ENCODE peak calls at places on chromosomes 3 and 15, in four cellular contexts. One of them, this sample, is unnamed.

GRCh38 chr15:100011235-100011634 is 278.0 kb upstream of the LYSMD4 start:
- DNase-seq in stimulated activated CD8-positive, alpha-beta memory T cell treated with anti-CD3 and anti-CD28 coated beads, Interleukin-15, amount 100 ng/mL, for 24 hours: no peak
- DNase-seq in A673: no peak
- DNase-seq in T-helper 9 cell: no peak
- DNase-seq in this sample: no peak

GRCh38 chr3:147701195-147701594 is 292.0 kb downstream of the ZIC1 start:
- DNase-seq in stimulated activated CD8-positive, alpha-beta memory T cell treated with anti-CD3 and anti-CD28 coated beads, Interleukin-15, amount 100 ng/mL, for 24 hours: no peak
- DNase-seq in T-helper 9 cell: no peak
- DNase-seq in A673: no peak
- DNase-seq in this sample: no peak

GRCh38 chr3:38119248-38119544 is 17.7 kb downstream of the ACAA1 start:
- DNase-seq in T-helper 9 cell: no peak
- DNase-seq in A673: no peak
- DNase-seq in stimulated activated CD8-positive, alpha-beta memory T cell treated with anti-CD3 and anti-CD28 coated beads, Interleukin-15, amount 100 ng/mL, for 24 hours: no peak
- DNase-seq in this sample: no peak

GRCh38 chr15:47184405-47185221 is 532.7 kb upstream of the SEMA6D start:
- DNase-seq in stimulated activated CD8-positive, alpha-beta memory T cell treated with anti-CD3 and anti-CD28 coated beads, Interleukin-15, amount 100 ng/mL, for 24 hours: no peak
- DNase-seq in A673: peak
- DNase-seq in T-helper 9 cell: no peak
- DNase-seq in this sample: no peak

GRCh38 chr3:40452876-40453730 is 4.0 kb upstream of the RPL14 start:
- DNase-seq in A673: peak
- DNase-seq in stimulated activated CD8-positive, alpha-beta memory T cell treated with anti-CD3 and anti-CD28 coated beads, Interleukin-15, amount 100 ng/mL, for 24 hours: peak
- DNase-seq in T-helper 9 cell: peak
- DNase-seq in this sample: peak

GRCh38 chr3:10627884-10628572 is 122.6 kb upstream of the ATP2B2 start:
- DNase-seq in A673: no peak
- DNase-seq in stimulated activated CD8-positive, alpha-beta memory T cell treated with anti-CD3 and anti-CD28 coated beads, Interleukin-15, amount 100 ng/mL, for 24 hours: no peak
- DNase-seq in T-helper 9 cell: no peak
- DNase-seq in this sample: no peak

GRCh38 chr15:81002004-81002253 is 1.2 kb downstream of the TLNRD1 start:
- DNase-seq in A673: no peak
- DNase-seq in stimulated activated CD8-positive, alpha-beta memory T cell treated with anti-CD3 and anti-CD28 coated beads, Interleukin-15, amount 100 ng/mL, for 24 hours: no peak
- DNase-seq in T-helper 9 cell: no peak
- DNase-seq in this sample: no peak

GRCh38 chr3:6132684-6133432 is 728.1 kb upstream of the GRM7 start:
- DNase-seq in stimulated activated CD8-positive, alpha-beta memory T cell treated with anti-CD3 and anti-CD28 coated beads, Interleukin-15, amount 100 ng/mL, for 24 hours: no peak
- DNase-seq in A673: no peak
- DNase-seq in T-helper 9 cell: no peak
- DNase-seq in this sample: no peak

GRCh38 chr15:24956131-24956838 is 1.5 kb downstream of the SNRPN start:
- DNase-seq in stimulated activated CD8-positive, alpha-beta memory T cell treated with anti-CD3 and anti-CD28 coated beads, Interleukin-15, amount 100 ng/mL, for 24 hours: peak
- DNase-seq in T-helper 9 cell: peak
- DNase-seq in A673: peak
- DNase-seq in this sample: peak

GRCh38 chr3:127690823-127691452 is 18.2 kb downstream of the ABTB1 start:
- DNase-seq in T-helper 9 cell: no peak
- DNase-seq in stimulated activated CD8-positive, alpha-beta memory T cell treated with anti-CD3 and anti-CD28 coated beads, Interleukin-15, amount 100 ng/mL, for 24 hours: no peak
- DNase-seq in A673: peak
- DNase-seq in this sample: no peak

GRCh38 chr15:41483115-41483514 is 10.6 kb upstream of the ITPKA start:
- DNase-seq in T-helper 9 cell: peak
- DNase-seq in A673: no peak
- DNase-seq in stimulated activated CD8-positive, alpha-beta memory T cell treated with anti-CD3 and anti-CD28 coated beads, Interleukin-15, amount 100 ng/mL, for 24 hours: no peak
- DNase-seq in this sample: no peak

GRCh38 chr3:169241575-169241927 is 422.0 kb downstream of the MECOM start:
- DNase-seq in T-helper 9 cell: no peak
- DNase-seq in A673: peak
- DNase-seq in stimulated activated CD8-positive, alpha-beta memory T cell treated with anti-CD3 and anti-CD28 coated beads, Interleukin-15, amount 100 ng/mL, for 24 hours: no peak
- DNase-seq in this sample: no peak

GRCh38 chr15:35626531-35626930 is 80.6 kb upstream of the DPH6 start:
- DNase-seq in T-helper 9 cell: no peak
- DNase-seq in A673: no peak
- DNase-seq in stimulated activated CD8-positive, alpha-beta memory T cell treated with anti-CD3 and anti-CD28 coated beads, Interleukin-15, amount 100 ng/mL, for 24 hours: no peak
- DNase-seq in this sample: no peak

GRCh38 chr3:128095222-128095703 is 28.3 kb downstream of the RUVBL1 start:
- DNase-seq in T-helper 9 cell: peak
- DNase-seq in stimulated activated CD8-positive, alpha-beta memory T cell treated with anti-CD3 and anti-CD28 coated beads, Interleukin-15, amount 100 ng/mL, for 24 hours: peak
- DNase-seq in A673: peak
- DNase-seq in this sample: peak

GRCh38 chr15:64503197-64503596 is 42.8 kb downstream of the ZNF609 start:
- DNase-seq in T-helper 9 cell: no peak
- DNase-seq in A673: no peak
- DNase-seq in stimulated activated CD8-positive, alpha-beta memory T cell treated with anti-CD3 and anti-CD28 coated beads, Interleukin-15, amount 100 ng/mL, for 24 hours: no peak
- DNase-seq in this sample: no peak

GRCh38 chr15:58528197-58528870 is 96.5 kb downstream of the LIPC start:
- DNase-seq in stimulated activated CD8-positive, alpha-beta memory T cell treated with anti-CD3 and anti-CD28 coated beads, Interleukin-15, amount 100 ng/mL, for 24 hours: no peak
- DNase-seq in T-helper 9 cell: no peak
- DNase-seq in A673: no peak
- DNase-seq in this sample: no peak

GRCh38 chr3:2540115-2540514 is 441.4 kb downstream of the CNTN4 start:
- DNase-seq in stimulated activated CD8-positive, alpha-beta memory T cell treated with anti-CD3 and anti-CD28 coated beads, Interleukin-15, amount 100 ng/mL, for 24 hours: no peak
- DNase-seq in T-helper 9 cell: no peak
- DNase-seq in A673: peak
- DNase-seq in this sample: no peak

GRCh38 chr15:77001351-77001750 is 6.4 kb downstream of the PSTPIP1 start:
- DNase-seq in stimulated activated CD8-positive, alpha-beta memory T cell treated with anti-CD3 and anti-CD28 coated beads, Interleukin-15, amount 100 ng/mL, for 24 hours: no peak
- DNase-seq in A673: no peak
- DNase-seq in T-helper 9 cell: no peak
- DNase-seq in this sample: no peak

GRCh38 chr15:30859091-30859874 is 44.4 kb upstream of the FAN1 start:
- DNase-seq in stimulated activated CD8-positive, alpha-beta memory T cell treated with anti-CD3 and anti-CD28 coated beads, Interleukin-15, amount 100 ng/mL, for 24 hours: no peak
- DNase-seq in A673: peak
- DNase-seq in T-helper 9 cell: no peak
- DNase-seq in this sample: peak

GRCh38 chr15:94306700-94307650 is 75.6 kb downstream of the MCTP2 start:
- DNase-seq in T-helper 9 cell: no peak
- DNase-seq in stimulated activated CD8-positive, alpha-beta memory T cell treated with anti-CD3 and anti-CD28 coated beads, Interleukin-15, amount 100 ng/mL, for 24 hours: no peak
- DNase-seq in A673: no peak
- DNase-seq in this sample: no peak

GRCh38 chr3:25663324-25664065 is 1.2 kb downstream of the TOP2B start:
- DNase-seq in stimulated activated CD8-positive, alpha-beta memory T cell treated with anti-CD3 and anti-CD28 coated beads, Interleukin-15, amount 100 ng/mL, for 24 hours: no peak
- DNase-seq in T-helper 9 cell: peak
- DNase-seq in A673: peak
- DNase-seq in this sample: peak

GRCh38 chr15:60844431-60845174 is 365.7 kb upstream of the ICE2 start:
- DNase-seq in stimulated activated CD8-positive, alpha-beta memory T cell treated with anti-CD3 and anti-CD28 coated beads, Interleukin-15, amount 100 ng/mL, for 24 hours: no peak
- DNase-seq in A673: no peak
- DNase-seq in T-helper 9 cell: peak
- DNase-seq in this sample: peak

GRCh38 chr3:194328080-194328571 is 23.0 kb downstream of the CPN2 start:
- DNase-seq in stimulated activated CD8-positive, alpha-beta memory T cell treated with anti-CD3 and anti-CD28 coated beads, Interleukin-15, amount 100 ng/mL, for 24 hours: no peak
- DNase-seq in A673: peak
- DNase-seq in T-helper 9 cell: peak
- DNase-seq in this sample: no peak

GRCh38 chr3:177929310-177929709 is 606.9 kb upstream of the KCNMB2 start:
- DNase-seq in A673: no peak
- DNase-seq in stimulated activated CD8-positive, alpha-beta memory T cell treated with anti-CD3 and anti-CD28 coated beads, Interleukin-15, amount 100 ng/mL, for 24 hours: no peak
- DNase-seq in T-helper 9 cell: no peak
- DNase-seq in this sample: no peak

GRCh38 chr3:111152506-111152905 is 80.9 kb downstream of the NECTIN3 start:
- DNase-seq in T-helper 9 cell: no peak
- DNase-seq in stimulated activated CD8-positive, alpha-beta memory T cell treated with anti-CD3 and anti-CD28 coated beads, Interleukin-15, amount 100 ng/mL, for 24 hours: no peak
- DNase-seq in A673: no peak
- DNase-seq in this sample: no peak

GRCh38 chr3:99579246-99579645 is 59.1 kb upstream of the COL8A1 start:
- DNase-seq in A673: peak
- DNase-seq in T-helper 9 cell: no peak
- DNase-seq in stimulated activated CD8-positive, alpha-beta memory T cell treated with anti-CD3 and anti-CD28 coated beads, Interleukin-15, amount 100 ng/mL, for 24 hours: no peak
- DNase-seq in this sample: no peak

GRCh38 chr3:142888099-142888483 is 792 bp downstream of the PCOLCE2 start:
- DNase-seq in A673: peak
- DNase-seq in stimulated activated CD8-positive, alpha-beta memory T cell treated with anti-CD3 and anti-CD28 coated beads, Interleukin-15, amount 100 ng/mL, for 24 hours: no peak
- DNase-seq in T-helper 9 cell: no peak
- DNase-seq in this sample: no peak

GRCh38 chr3:32421991-32422859 is 30.6 kb downstream of the CMTM7 start:
- DNase-seq in T-helper 9 cell: no peak
- DNase-seq in A673: peak
- DNase-seq in stimulated activated CD8-positive, alpha-beta memory T cell treated with anti-CD3 and anti-CD28 coated beads, Interleukin-15, amount 100 ng/mL, for 24 hours: no peak
- DNase-seq in this sample: no peak

GRCh38 chr15:100696452-100696851 is 94.1 kb downstream of the ASB7 start:
- DNase-seq in A673: no peak
- DNase-seq in stimulated activated CD8-positive, alpha-beta memory T cell treated with anti-CD3 and anti-CD28 coated beads, Interleukin-15, amount 100 ng/mL, for 24 hours: no peak
- DNase-seq in T-helper 9 cell: no peak
- DNase-seq in this sample: no peak

GRCh38 chr15:45635191-45635638 is 386 bp downstream of the SQOR start:
- DNase-seq in A673: peak
- DNase-seq in T-helper 9 cell: peak
- DNase-seq in stimulated activated CD8-positive, alpha-beta memory T cell treated with anti-CD3 and anti-CD28 coated beads, Interleukin-15, amount 100 ng/mL, for 24 hours: peak
- DNase-seq in this sample: peak

GRCh38 chr3:42711491-42712343 is 9.1 kb upstream of the HHATL start:
- DNase-seq in A673: peak
- DNase-seq in stimulated activated CD8-positive, alpha-beta memory T cell treated with anti-CD3 and anti-CD28 coated beads, Interleukin-15, amount 100 ng/mL, for 24 hours: no peak
- DNase-seq in T-helper 9 cell: no peak
- DNase-seq in this sample: no peak

GRCh38 chr3:48847586-48848423 is at the start of gene PRKAR2A:
- DNase-seq in T-helper 9 cell: peak
- DNase-seq in A673: peak
- DNase-seq in stimulated activated CD8-positive, alpha-beta memory T cell treated with anti-CD3 and anti-CD28 coated beads, Interleukin-15, amount 100 ng/mL, for 24 hours: peak
- DNase-seq in this sample: peak

GRCh38 chr3:42192334-42193200 is 73.4 kb downstream of the CCK start:
- DNase-seq in stimulated activated CD8-positive, alpha-beta memory T cell treated with anti-CD3 and anti-CD28 coated beads, Interleukin-15, amount 100 ng/mL, for 24 hours: no peak
- DNase-seq in T-helper 9 cell: no peak
- DNase-seq in A673: no peak
- DNase-seq in this sample: no peak

GRCh38 chr15:25486051-25486450 is 47.2 kb upstream of the UBE3A start:
- DNase-seq in A673: no peak
- DNase-seq in T-helper 9 cell: no peak
- DNase-seq in stimulated activated CD8-positive, alpha-beta memory T cell treated with anti-CD3 and anti-CD28 coated beads, Interleukin-15, amount 100 ng/mL, for 24 hours: no peak
- DNase-seq in this sample: no peak

GRCh38 chr3:4821331-4821730 is 157.9 kb upstream of the BHLHE40 start:
- DNase-seq in A673: no peak
- DNase-seq in T-helper 9 cell: no peak
- DNase-seq in stimulated activated CD8-positive, alpha-beta memory T cell treated with anti-CD3 and anti-CD28 coated beads, Interleukin-15, amount 100 ng/mL, for 24 hours: no peak
- DNase-seq in this sample: no peak

GRCh38 chr3:127761101-127761802 is 61.1 kb downstream of the MGLL start:
- DNase-seq in A673: no peak
- DNase-seq in T-helper 9 cell: no peak
- DNase-seq in stimulated activated CD8-positive, alpha-beta memory T cell treated with anti-CD3 and anti-CD28 coated beads, Interleukin-15, amount 100 ng/mL, for 24 hours: no peak
- DNase-seq in this sample: no peak

GRCh38 chr15:101657968-101658784 is 6.0 kb upstream of the TM2D3 start:
- DNase-seq in stimulated activated CD8-positive, alpha-beta memory T cell treated with anti-CD3 and anti-CD28 coated beads, Interleukin-15, amount 100 ng/mL, for 24 hours: no peak
- DNase-seq in T-helper 9 cell: no peak
- DNase-seq in A673: no peak
- DNase-seq in this sample: no peak

GRCh38 chr3:61537366-61537765 is 24.0 kb upstream of the PTPRG start:
- DNase-seq in stimulated activated CD8-positive, alpha-beta memory T cell treated with anti-CD3 and anti-CD28 coated beads, Interleukin-15, amount 100 ng/mL, for 24 hours: no peak
- DNase-seq in A673: peak
- DNase-seq in T-helper 9 cell: no peak
- DNase-seq in this sample: no peak

This sample was measured in CD4-positive, alpha-beta T cell.